ENCODE peak calls at places on chromosomes 6 and 20, in seven cellular contexts. One of them, this sample, is unnamed.

GRCh38 chr6:30885481-30885998 is 1.2 kb downstream of the DDR1 start:
- DNase-seq in H9: peak
- DNase-seq in HCT116: no peak
- DNase-seq in K562: peak
- DNase-seq in astrocyte: peak
- DNase-seq in PC-3: peak
- DNase-seq in SK-N-SH: peak
- DNase-seq in this sample: no peak

GRCh38 chr6:7432391-7433207 is 43.0 kb downstream of the RIOK1 start:
- DNase-seq in H9: no peak
- DNase-seq in HCT116: no peak
- DNase-seq in K562: no peak
- DNase-seq in astrocyte: no peak
- DNase-seq in PC-3: no peak
- DNase-seq in SK-N-SH: no peak
- DNase-seq in this sample: no peak

GRCh38 chr6:7215140-7215539 is 97.9 kb downstream of the SSR1 start:
- DNase-seq in H9: no peak
- DNase-seq in HCT116: no peak
- DNase-seq in K562: no peak
- DNase-seq in astrocyte: no peak
- DNase-seq in PC-3: no peak
- DNase-seq in SK-N-SH: no peak
- DNase-seq in this sample: no peak

GRCh38 chr20:2451939-2452732 is 18.5 kb downstream of the SNRPB start:
- DNase-seq in H9: peak
- DNase-seq in HCT116: peak
- DNase-seq in K562: peak
- DNase-seq in astrocyte: peak
- DNase-seq in PC-3: peak
- DNase-seq in SK-N-SH: peak
- DNase-seq in this sample: peak

GRCh38 chr20:40698281-40698680 is 9.2 kb upstream of the MAFB start:
- DNase-seq in H9: no peak
- DNase-seq in HCT116: no peak
- DNase-seq in K562: no peak
- DNase-seq in astrocyte: no peak
- DNase-seq in PC-3: no peak
- DNase-seq in SK-N-SH: no peak
- DNase-seq in this sample: no peak

GRCh38 chr6:109526905-109527628 is 44.0 kb upstream of the ZBTB24 start:
- DNase-seq in H9: peak
- DNase-seq in HCT116: peak
- DNase-seq in K562: peak
- DNase-seq in astrocyte: peak
- DNase-seq in PC-3: peak
- DNase-seq in SK-N-SH: peak
- DNase-seq in this sample: peak

GRCh38 chr6:41037107-41037900 is 1.7 kb downstream of the UNC5CL start:
- DNase-seq in H9: no peak
- DNase-seq in HCT116: no peak
- DNase-seq in K562: no peak
- DNase-seq in astrocyte: peak
- DNase-seq in PC-3: no peak
- DNase-seq in SK-N-SH: no peak
- DNase-seq in this sample: no peak

GRCh38 chr6:44811456-44811855 is 423.9 kb downstream of the CDC5L start:
- DNase-seq in H9: no peak
- DNase-seq in HCT116: no peak
- DNase-seq in K562: no peak
- DNase-seq in astrocyte: no peak
- DNase-seq in PC-3: no peak
- DNase-seq in SK-N-SH: no peak
- DNase-seq in this sample: no peak

GRCh38 chr6:148313483-148313882 is 29.2 kb upstream of the SASH1 start:
- DNase-seq in H9: no peak
- DNase-seq in HCT116: no peak
- DNase-seq in K562: no peak
- DNase-seq in astrocyte: no peak
- DNase-seq in PC-3: no peak
- DNase-seq in SK-N-SH: no peak
- DNase-seq in this sample: no peak

GRCh38 chr6:111482959-111483735 is at the start of gene REV3L:
- DNase-seq in H9: peak
- DNase-seq in HCT116: peak
- DNase-seq in K562: peak
- DNase-seq in astrocyte: peak
- DNase-seq in PC-3: peak
- DNase-seq in SK-N-SH: peak
- DNase-seq in this sample: peak

GRCh38 chr6:117494694-117495318 is 12.3 kb downstream of the DCBLD1 start:
- DNase-seq in H9: no peak
- DNase-seq in HCT116: no peak
- DNase-seq in K562: no peak
- DNase-seq in astrocyte: no peak
- DNase-seq in PC-3: no peak
- DNase-seq in SK-N-SH: no peak
- DNase-seq in this sample: no peak

GRCh38 chr6:134317471-134318131 is at the start of gene SGK1:
- DNase-seq in H9: peak
- DNase-seq in HCT116: no peak
- DNase-seq in K562: no peak
- DNase-seq in astrocyte: peak
- DNase-seq in PC-3: peak
- DNase-seq in SK-N-SH: peak
- DNase-seq in this sample: no peak

GRCh38 chr6:137928286-137928685 is 61.2 kb downstream of the TNFAIP3 start:
- DNase-seq in H9: no peak
- DNase-seq in HCT116: no peak
- DNase-seq in K562: no peak
- DNase-seq in astrocyte: no peak
- DNase-seq in PC-3: no peak
- DNase-seq in SK-N-SH: no peak
- DNase-seq in this sample: peak

GRCh38 chr6:137490961-137491360 is 3.2 kb downstream of the OLIG3 start:
- DNase-seq in H9: peak
- DNase-seq in HCT116: no peak
- DNase-seq in K562: no peak
- DNase-seq in astrocyte: no peak
- DNase-seq in PC-3: no peak
- DNase-seq in SK-N-SH: no peak
- DNase-seq in this sample: no peak

GRCh38 chr6:81997091-81997926 is 244.8 kb upstream of the TENT5A start:
- DNase-seq in H9: no peak
- DNase-seq in HCT116: no peak
- DNase-seq in K562: no peak
- DNase-seq in astrocyte: peak
- DNase-seq in PC-3: peak
- DNase-seq in SK-N-SH: no peak
- DNase-seq in this sample: no peak

GRCh38 chr6:11318835-11319813 is 86.7 kb upstream of the NEDD9 start:
- DNase-seq in H9: no peak
- DNase-seq in HCT116: no peak
- DNase-seq in K562: no peak
- DNase-seq in astrocyte: no peak
- DNase-seq in PC-3: no peak
- DNase-seq in SK-N-SH: no peak
- DNase-seq in this sample: no peak

GRCh38 chr6:38068854-38069253 is 249.3 kb downstream of the ZFAND3 start:
- DNase-seq in H9: no peak
- DNase-seq in HCT116: no peak
- DNase-seq in K562: no peak
- DNase-seq in astrocyte: no peak
- DNase-seq in PC-3: peak
- DNase-seq in SK-N-SH: peak
- DNase-seq in this sample: no peak

GRCh38 chr6:128655978-128656498 is 135.6 kb upstream of the PTPRK start:
- DNase-seq in H9: no peak
- DNase-seq in HCT116: peak
- DNase-seq in K562: no peak
- DNase-seq in astrocyte: peak
- DNase-seq in PC-3: peak
- DNase-seq in SK-N-SH: no peak
- DNase-seq in this sample: no peak

GRCh38 chr6:134253681-134254080 is 64.2 kb downstream of the SGK1 start:
- DNase-seq in H9: no peak
- DNase-seq in HCT116: no peak
- DNase-seq in K562: no peak
- DNase-seq in astrocyte: peak
- DNase-seq in PC-3: no peak
- DNase-seq in SK-N-SH: peak
- DNase-seq in this sample: no peak

GRCh38 chr6:131733376-131734016 is 22.7 kb upstream of the CTAGE9 start:
- DNase-seq in H9: no peak
- DNase-seq in HCT116: no peak
- DNase-seq in K562: no peak
- DNase-seq in astrocyte: peak
- DNase-seq in PC-3: no peak
- DNase-seq in SK-N-SH: no peak
- DNase-seq in this sample: no peak

GRCh38 chr6:84581494-84582259 is 182.7 kb downstream of the TBX18 start:
- DNase-seq in H9: no peak
- DNase-seq in HCT116: no peak
- DNase-seq in K562: no peak
- DNase-seq in astrocyte: peak
- DNase-seq in PC-3: no peak
- DNase-seq in SK-N-SH: no peak
- DNase-seq in this sample: peak

GRCh38 chr6:160951187-160952030 is 40.2 kb upstream of the MAP3K4 start:
- DNase-seq in H9: no peak
- DNase-seq in HCT116: no peak
- DNase-seq in K562: no peak
- DNase-seq in astrocyte: no peak
- DNase-seq in PC-3: no peak
- DNase-seq in SK-N-SH: no peak
- DNase-seq in this sample: no peak
- H3K9ac ChIP-seq in H9: no peak
- H3K9ac ChIP-seq in HCT116: no peak
- H3K9ac ChIP-seq in K562: no peak
- H3K9ac ChIP-seq in astrocyte: peak
- H3K9ac ChIP-seq in PC-3: peak
- H3K9ac ChIP-seq in SK-N-SH: no peak
- H3K9ac ChIP-seq in this sample: no peak

GRCh38 chr6:14885471-14885987 is 360.3 kb upstream of the JARID2 start:
- DNase-seq in H9: no peak
- DNase-seq in HCT116: no peak
- DNase-seq in K562: no peak
- DNase-seq in astrocyte: peak
- DNase-seq in PC-3: no peak
- DNase-seq in SK-N-SH: no peak
- DNase-seq in this sample: no peak

GRCh38 chr6:14889172-14889571 is 356.7 kb upstream of the JARID2 start:
- DNase-seq in H9: no peak
- DNase-seq in HCT116: no peak
- DNase-seq in K562: no peak
- DNase-seq in astrocyte: no peak
- DNase-seq in PC-3: peak
- DNase-seq in SK-N-SH: no peak
- DNase-seq in this sample: no peak

GRCh38 chr6:14888575-14889000 is 357.3 kb upstream of the JARID2 start:
- DNase-seq in H9: no peak
- DNase-seq in HCT116: no peak
- DNase-seq in K562: no peak
- DNase-seq in astrocyte: no peak
- DNase-seq in PC-3: no peak
- DNase-seq in SK-N-SH: no peak
- DNase-seq in this sample: no peak

GRCh38 chr6:14887986-14888574 is 357.8 kb upstream of the JARID2 start:
- DNase-seq in H9: no peak
- DNase-seq in HCT116: no peak
- DNase-seq in K562: no peak
- DNase-seq in astrocyte: no peak
- DNase-seq in PC-3: no peak
- DNase-seq in SK-N-SH: no peak
- DNase-seq in this sample: no peak

DNA sequence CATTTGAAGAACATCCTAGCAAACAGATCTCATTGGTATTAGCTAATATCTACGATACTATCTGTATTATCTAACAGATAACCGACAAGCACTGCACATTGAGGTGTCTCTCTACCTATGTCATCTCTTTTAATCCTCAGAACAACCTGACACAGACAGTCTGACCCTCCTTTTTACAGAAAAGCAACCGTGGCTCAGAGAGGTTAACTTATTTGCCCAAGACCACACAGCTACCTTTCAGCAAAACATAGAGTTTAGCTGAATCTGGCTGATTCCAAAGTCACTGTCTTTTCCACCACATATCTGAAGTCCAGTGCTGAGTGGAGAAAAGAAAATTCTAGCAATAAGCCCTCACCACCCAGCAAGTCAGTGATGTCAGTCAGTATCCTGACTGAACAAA is 358.7 kb upstream of the JARID2 start:
- DNase-seq in H9: no peak
- DNase-seq in HCT116: no peak
- DNase-seq in K562: no peak
- DNase-seq in astrocyte: no peak
- DNase-seq in PC-3: no peak
- DNase-seq in SK-N-SH: no peak
- DNase-seq in this sample: no peak
- TF ChIP-seq CTCF in H9: no peak
- TF ChIP-seq CTCF in HCT116: no peak
- TF ChIP-seq CTCF in K562: no peak
- TF ChIP-seq CTCF in astrocyte: no peak
- TF ChIP-seq CTCF in PC-3: no peak
- TF ChIP-seq CTCF in SK-N-SH: no peak
- TF ChIP-seq CTCF in this sample: no peak

GRCh38 chr20:38311100-38311499 is 7.1 kb downstream of the BPI start:
- DNase-seq in H9: no peak
- DNase-seq in HCT116: no peak
- DNase-seq in K562: no peak
- DNase-seq in astrocyte: no peak
- DNase-seq in PC-3: no peak
- DNase-seq in SK-N-SH: no peak
- DNase-seq in this sample: no peak
- H2AFZ ChIP-seq in H9: no peak
- H2AFZ ChIP-seq in HCT116: no peak
- H2AFZ ChIP-seq in K562: no peak
- H2AFZ ChIP-seq in astrocyte: no peak
- H2AFZ ChIP-seq in PC-3: no peak
- H2AFZ ChIP-seq in SK-N-SH: no peak
- H2AFZ ChIP-seq in this sample: no peak

GRCh38 chr6:42959917-42960242 is 674 bp upstream of the GNMT start:
- DNase-seq in H9: no peak
- DNase-seq in HCT116: no peak
- DNase-seq in K562: no peak
- DNase-seq in astrocyte: no peak
- DNase-seq in PC-3: no peak
- DNase-seq in SK-N-SH: no peak
- DNase-seq in this sample: no peak

GRCh38 chr6:42960243-42961019 is at the start of gene GNMT:
- DNase-seq in H9: peak
- DNase-seq in HCT116: no peak
- DNase-seq in K562: no peak
- DNase-seq in astrocyte: no peak
- DNase-seq in PC-3: peak
- DNase-seq in SK-N-SH: peak
- DNase-seq in this sample: no peak

GRCh38 chr6:42962096-42962495 is 1.5 kb downstream of the GNMT start:
- DNase-seq in H9: no peak
- DNase-seq in HCT116: no peak
- DNase-seq in K562: no peak
- DNase-seq in astrocyte: no peak
- DNase-seq in PC-3: no peak
- DNase-seq in SK-N-SH: no peak
- DNase-seq in this sample: no peak

GRCh38 chr6:42962502-42963178 is 2.1 kb downstream of the GNMT start:
- DNase-seq in H9: no peak
- DNase-seq in HCT116: no peak
- DNase-seq in K562: no peak
- DNase-seq in astrocyte: no peak
- DNase-seq in PC-3: no peak
- DNase-seq in SK-N-SH: no peak
- DNase-seq in this sample: no peak

GRCh38 chr6:42961020-42961470 is 491 bp downstream of the GNMT start:
- DNase-seq in H9: no peak
- DNase-seq in HCT116: no peak
- DNase-seq in K562: no peak
- DNase-seq in astrocyte: no peak
- DNase-seq in PC-3: no peak
- DNase-seq in SK-N-SH: no peak
- DNase-seq in this sample: no peak
- H3K9ac ChIP-seq in H9: no peak
- H3K9ac ChIP-seq in HCT116: peak
- H3K9ac ChIP-seq in K562: no peak
- H3K9ac ChIP-seq in astrocyte: peak
- H3K9ac ChIP-seq in PC-3: no peak
- H3K9ac ChIP-seq in SK-N-SH: no peak
- H3K9ac ChIP-seq in this sample: no peak